ENCODE peak calls at places on chromosomes 3 and 15, in four cellular contexts. V is K562, N is GM12878, B is HepG2. Y is an unnamed sample. For H3K79me2, the result is how much of the 10 kb centered on the place peaks cover.

GRCh38 chr3:194273396-194274310 is 77.5 kb downstream of the CPN2 start:
- DNase-seq in V (no peak), N (no peak), B (no peak), Y (no peak)

GRCh38 chr15:33112541-33113105 is 81.9 kb downstream of the FMN1 start:
- DNase-seq in V (no peak), N (no peak), B (no peak), Y (no peak)

GRCh38 chr3:5219216-5219615 is 31.7 kb downstream of the EDEM1 start:
- DNase-seq in V (no peak), N (no peak), B (no peak), Y (peak)

GRCh38 chr15:80072285-80072684 is 12.8 kb downstream of the ZFAND6 start:
- DNase-seq in V (peak), N (peak), B (peak), Y (peak)

GRCh38 chr15:69823223-69823907 is 274.4 kb downstream of the TLE3 start:
- DNase-seq in V (peak), N (no peak), B (no peak), Y (no peak)

GRCh38 chr3:36362973-36363372 is 17.3 kb upstream of the STAC start:
- DNase-seq in V (no peak), N (no peak), B (peak), Y (peak)

GRCh38 chr3:71380096-71380495 is 203.4 kb downstream of the FOXP1 start:
- DNase-seq in V (peak), N (no peak), B (peak), Y (peak)

GRCh38 chr15:69410290-69410874 is 3.8 kb upstream of the KIF23 start:
- DNase-seq in V (no peak), N (no peak), B (peak), Y (peak)

GRCh38 chr3:69309810-69310209 is 76.1 kb downstream of the FRMD4B start:
- DNase-seq in V (peak), N (no peak), B (peak), Y (peak)

GRCh38 chr3:173354124-173354523 is 43.4 kb upstream of the NLGN1 start:
- DNase-seq in V (no peak), N (no peak), B (no peak), Y (peak)

GRCh38 chr3:120506828-120507774 is 56.3 kb upstream of the FSTL1 start:
- DNase-seq in V (peak), N (no peak), B (peak), Y (peak)

GRCh38 chr15:53462631-53463030 is 296.8 kb downstream of the WDR72 start:
- DNase-seq in V (no peak), N (no peak), B (no peak), Y (no peak)

GRCh38 chr15:63595688-63596087 is 1.5 kb upstream of the FBXL22 start:
- DNase-seq in V (no peak), N (no peak), B (no peak), Y (no peak)

GRCh38 chr15:34109775-34110663 is 8.1 kb downstream of the PGBD4 start:
- DNase-seq in V (peak), N (no peak), B (peak), Y (peak)

GRCh38 chr15:84681822-84682221 is 23.8 kb upstream of the NMB start:
- DNase-seq in V (no peak), N (no peak), B (no peak), Y (no peak)

GRCh38 chr15:66899555-66900350 is 165.6 kb upstream of the SMAD3 start:
- DNase-seq in V (no peak), N (no peak), B (no peak), Y (no peak)

GRCh38 chr15:78088773-78089080 is 3.6 kb upstream of the SH2D7 start:
- DNase-seq in V (no peak), N (no peak), B (peak), Y (no peak)

GRCh38 chr3:31533169-31533870 is 595 bp downstream of the STT3B start:
- DNase-seq in V (peak), N (no peak), B (peak), Y (peak)

GRCh38 chr15:68431037-68431791 is 749 bp downstream of the ITGA11 start:
- DNase-seq in V (no peak), N (no peak), B (no peak), Y (peak)

GRCh38 chr15:71334874-71335273 is 219.6 kb downstream of the THSD4 start:
- DNase-seq in V (no peak), N (no peak), B (no peak), Y (no peak)

GRCh38 chr3:64518496-64518895 is 169.3 kb downstream of the ADAMTS9 start:
- DNase-seq in V (no peak), N (no peak), B (no peak), Y (no peak)

GRCh38 chr3:170038434-170039110 is 777 bp downstream of the GPR160 start:
- DNase-seq in V (no peak), N (no peak), B (no peak), Y (peak)

GRCh38 chr3:72155391-72156064 is 370.6 kb upstream of the PROK2 start:
- DNase-seq in V (peak), N (no peak), B (peak), Y (no peak)

GRCh38 chr3:152073267-152073666 is 195.5 kb upstream of the MBNL1 start:
- DNase-seq in V (no peak), N (no peak), B (no peak), Y (no peak)

GRCh38 chr3:117486709-117487394 is 777.3 kb downstream of the TUSC7 start:
- DNase-seq in V (no peak), N (peak), B (no peak), Y (no peak)

GRCh38 chr3:177836671-177837070 is 639.4 kb upstream of the TBL1XR1 start:
- DNase-seq in V (no peak), N (no peak), B (no peak), Y (no peak)

GRCh38 chr15:73674587-73674986 is 9.6 kb upstream of the CD276 start:
- DNase-seq in V (no peak), N (no peak), B (no peak), Y (no peak)

GRCh38 chr3:77139665-77140064 is 99.8 kb downstream of the ROBO2 start:
- DNase-seq in V (no peak), N (no peak), B (no peak), Y (no peak)

GRCh38 chr3:49500408-49501257 is 30.6 kb downstream of the DAG1 start:
- DNase-seq in V (peak), N (no peak), B (peak), Y (no peak)

GRCh38 chr3:171704814-171705213 is 105.5 kb downstream of the PLD1 start:
- DNase-seq in V (no peak), N (no peak), B (no peak), Y (peak)

GRCh38 chr3:169847896-169848295 is 21.8 kb downstream of the LRRC31 start:
- DNase-seq in V (peak), N (no peak), B (no peak), Y (no peak)

GRCh38 chr3:12900885-12901411 is 59.6 kb upstream of the RPL32 start:
- DNase-seq in V (no peak), N (no peak), B (no peak), Y (no peak)

GRCh38 chr3:183895296-183895695 is 10.6 kb upstream of the PARL start:
- DNase-seq in V (peak), N (no peak), B (peak), Y (peak)

GRCh38 chr15:100115066-100115710 is 226.6 kb downstream of the ADAMTS17 start:
- DNase-seq in V (no peak), N (no peak), B (no peak), Y (no peak)

GRCh38 chr15:30872341-30872748 is 31.4 kb upstream of the FAN1 start:
- DNase-seq in V (no peak), N (no peak), B (no peak), Y (no peak)

GRCh38 chr15:28001641-28002040 is 97.5 kb downstream of the OCA2 start:
- DNase-seq in V (no peak), N (no peak), B (no peak), Y (no peak)

GRCh38 chr3:59247402-59247841 is 197.6 kb upstream of the CFAP20DC start:
- DNase-seq in V (no peak), N (peak), B (no peak), Y (no peak)

GRCh38 chr15:92693922-92694331 is 38.4 kb upstream of the FAM174B start:
- DNase-seq in V (peak), N (no peak), B (peak), Y (peak)

GRCh38 chr3:142027713-142028112 is 121.6 kb downstream of the TFDP2 start:
- DNase-seq in V (peak), N (no peak), B (no peak), Y (peak)

GRCh38 chr3:37668431-37668830 is 193.2 kb upstream of the CTDSPL start:
- DNase-seq in V (no peak), N (no peak), B (no peak), Y (no peak)
- TF ChIP-seq JUNB in V (no peak), N (no peak), B (no peak), Y (no peak)

DNA sequence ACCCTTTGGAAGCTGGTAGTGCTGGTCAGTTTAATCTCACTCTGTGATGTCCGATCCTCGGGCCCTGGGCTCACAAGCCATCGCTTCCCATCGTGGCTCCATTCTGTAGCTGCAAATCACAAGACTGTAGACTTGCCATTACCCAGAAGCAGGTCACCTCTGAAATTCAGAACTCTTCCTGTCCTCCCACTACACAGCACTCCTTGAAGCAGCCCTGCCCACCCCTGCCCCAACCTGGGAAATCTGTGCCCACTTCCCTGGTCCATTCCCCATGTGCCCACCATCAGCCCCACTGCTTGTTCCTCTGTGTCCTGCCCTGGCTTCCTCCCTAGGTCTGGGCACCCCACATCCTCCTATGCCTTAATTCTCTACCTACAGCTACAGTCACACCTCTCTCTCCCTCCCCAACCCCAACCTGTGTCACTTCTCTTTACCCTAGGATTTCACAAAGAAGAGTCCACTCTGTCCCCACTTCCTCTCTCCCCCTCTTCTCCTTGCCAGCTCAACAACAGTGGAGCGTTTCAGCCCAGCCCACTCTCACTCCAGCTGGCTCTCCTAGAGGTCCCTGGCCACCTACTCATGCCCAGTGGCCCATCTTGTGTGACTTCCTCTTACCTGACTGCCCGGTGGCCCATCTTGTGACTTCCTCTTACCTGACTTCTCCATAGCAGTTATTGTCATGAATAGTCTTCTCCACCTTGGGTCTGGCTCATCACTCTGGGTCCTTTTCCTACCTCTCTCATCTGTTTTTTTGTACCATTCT is 8.4 kb downstream of the ZNF710 start:
- DNase-seq in V (no peak), N (no peak), B (no peak), Y (no peak)
- H3K79me2 ChIP-seq in V (under half), N (half or more), B (half or more), Y (half or more)

GRCh38 chr15:41506796-41507341 is 6.8 kb downstream of the LTK start:
- DNase-seq in V (no peak), N (no peak), B (no peak), Y (peak)
- TF ChIP-seq JUNB in V (no peak), N (no peak), B (no peak), Y (no peak)

GRCh38 chr3:23916152-23916885 is 471 bp downstream of the NKIRAS1 start:
- DNase-seq in V (no peak), N (no peak), B (no peak), Y (no peak)
- H3K79me2 ChIP-seq in V (half or more), N (half or more), B (half or more), Y (half or more)

GRCh38 chr15:59814409-59814808 is 125.3 kb upstream of the BNIP2 start:
- DNase-seq in V (no peak), N (no peak), B (no peak), Y (no peak)

GRCh38 chr15:59812185-59812870 is 123.2 kb upstream of the BNIP2 start:
- DNase-seq in V (no peak), N (no peak), B (no peak), Y (peak)

GRCh38 chr15:59817834-59818233 is 128.7 kb upstream of the BNIP2 start:
- DNase-seq in V (no peak), N (no peak), B (no peak), Y (no peak)

GRCh38 chr15:59812889-59813288 is 123.8 kb upstream of the BNIP2 start:
- DNase-seq in V (no peak), N (no peak), B (no peak), Y (no peak)
- TF ChIP-seq JUNB in V (no peak), N (no peak), B (no peak), Y (no peak)

GRCh38 chr15:65795663-65796201 is 3.6 kb upstream of the DENND4A start:
- DNase-seq in V (peak), N (no peak), B (no peak), Y (no peak)
- H3K79me2 ChIP-seq in V (under half), N (under half), B (under half), Y (under half)

DNA sequence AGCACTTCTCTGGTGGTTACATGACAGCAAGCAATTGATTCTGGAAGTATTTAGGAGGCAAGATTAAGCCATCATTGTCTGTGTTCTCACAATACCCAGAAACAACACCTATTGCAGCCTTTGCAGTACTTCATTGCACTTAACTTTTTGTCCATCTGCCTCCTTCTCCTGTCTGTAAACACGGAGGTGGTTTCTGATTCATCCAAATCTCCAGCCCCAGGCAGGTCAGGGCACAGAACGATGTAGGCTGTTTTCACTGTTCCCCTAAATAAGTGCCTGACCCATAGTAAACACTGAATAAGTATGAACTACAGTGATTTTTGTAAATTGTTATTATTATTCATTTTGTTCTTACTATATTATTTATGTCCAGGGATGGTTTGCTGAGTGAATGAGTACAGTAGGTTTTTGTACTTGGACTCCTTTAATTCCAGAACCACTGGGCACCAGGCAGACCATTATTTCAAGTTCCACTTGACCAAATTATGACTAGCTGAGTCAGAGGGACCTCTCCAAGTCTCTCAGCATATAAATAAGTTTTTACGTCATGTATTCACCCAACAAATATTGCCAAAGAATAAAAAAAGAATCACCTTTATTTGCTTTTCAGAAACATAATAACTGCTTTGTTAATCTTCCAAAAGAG is 283.3 kb upstream of the TRIM42 start:
- DNase-seq in V (no peak), N (no peak), B (no peak), Y (no peak)
- TF ChIP-seq JUNB in V (no peak), N (no peak), B (no peak), Y (no peak)

Y was measured in GM23338.